ENCODE peak calls at places on chromosome 10, in nine cellular contexts. W is LNCaP clone FGC, A is omental fat pad, T is progenitor cell of endocrine pancreas, E is dorsolateral prefrontal cortex, J is lower leg skin, V is MM.1S, Y is OCI-LY7, B is A549. M is an unnamed sample.

GRCh38 chr10:75619636-75620035 is 188.2 kb downstream of the LRMDA start:
- DNase-seq in W (no peak), A (no peak), T (no peak), E (no peak), J (no peak), V (no peak), Y (no peak), B (no peak), M (no peak)

GRCh38 chr10:5089869-5090268 is 4.3 kb upstream of the AKR1C3 start:
- DNase-seq in W (peak), A (no peak), T (no peak), E (no peak), J (no peak), V (peak), Y (peak), B (peak), M (no peak)

GRCh38 chr10:53622201-53622600 is 849.6 kb upstream of the MBL2 start:
- DNase-seq in W (no peak), A (no peak), T (no peak), E (no peak), J (no peak), V (no peak), Y (no peak), B (no peak), M (no peak)

GRCh38 chr10:2981361-2981801 is 86.0 kb upstream of the PFKP start:
- DNase-seq in W (no peak), A (no peak), T (no peak), E (no peak), J (no peak), V (no peak), Y (no peak), B (no peak), M (no peak)

GRCh38 chr10:14533295-14533694 is 202.6 kb upstream of the FRMD4A start:
- DNase-seq in W (no peak), A (no peak), T (no peak), E (no peak), J (no peak), V (no peak), Y (no peak), B (no peak), M (no peak)

GRCh38 chr10:18689498-18689897 is 30.3 kb downstream of the ARL5B start:
- DNase-seq in W (no peak), A (no peak), T (no peak), E (no peak), J (no peak), V (peak), Y (no peak), B (peak), M (no peak)

GRCh38 chr10:105161767-105162166 is 520.7 kb downstream of the SORCS3 start:
- DNase-seq in W (no peak), A (no peak), T (no peak), E (no peak), J (no peak), V (no peak), Y (no peak), B (no peak), M (no peak)

GRCh38 chr10:70578371-70578947 is 24.1 kb downstream of the PRF1 start:
- DNase-seq in W (no peak), A (no peak), T (no peak), E (no peak), J (no peak), V (peak), Y (peak), B (no peak), M (peak)

GRCh38 chr10:115854740-115855435 is 418.1 kb downstream of the GFRA1 start:
- DNase-seq in W (no peak), A (no peak), T (no peak), E (no peak), J (no peak), V (no peak), Y (no peak), B (no peak), M (no peak)

GRCh38 chr10:36712695-36713094 is 412.7 kb upstream of the ANKRD30A start:
- DNase-seq in W (no peak), A (no peak), T (no peak), E (no peak), J (no peak), V (no peak), Y (no peak), B (no peak), M (no peak)

GRCh38 chr10:122487231-122487765 is 25.9 kb downstream of the HTRA1 start:
- DNase-seq in W (no peak), A (no peak), T (no peak), E (no peak), J (no peak), V (no peak), Y (no peak), B (no peak), M (no peak)

GRCh38 chr10:119728172-119728800 is 2.4 kb downstream of the INPP5F start:
- DNase-seq in W (no peak), A (no peak), T (no peak), E (no peak), J (no peak), V (no peak), Y (no peak), B (no peak), M (no peak)

GRCh38 chr10:13535346-13535745 is 6.5 kb upstream of the BEND7 start:
- DNase-seq in W (no peak), A (no peak), T (no peak), E (no peak), J (no peak), V (no peak), Y (no peak), B (no peak), M (no peak)

GRCh38 chr10:87702260-87702972 is 42.7 kb downstream of the PAPSS2 start:
- DNase-seq in W (no peak), A (no peak), T (no peak), E (no peak), J (no peak), V (no peak), Y (no peak), B (peak), M (no peak)

GRCh38 chr10:75430000-75430763 is 1.2 kb upstream of the LRMDA start:
- DNase-seq in W (no peak), A (no peak), T (no peak), E (no peak), J (peak), V (no peak), Y (peak), B (peak), M (no peak)

GRCh38 chr10:88392222-88392621 is 190.9 kb downstream of the RNLS start:
- DNase-seq in W (no peak), A (no peak), T (no peak), E (no peak), J (no peak), V (peak), Y (peak), B (no peak), M (peak)

GRCh38 chr10:123154943-123155505 is 822 bp downstream of the BUB3 start:
- DNase-seq in W (peak), A (no peak), T (no peak), E (no peak), J (no peak), V (peak), Y (no peak), B (peak), M (no peak)

GRCh38 chr10:45456822-45457221 is 82.8 kb downstream of the ALOX5 start:
- DNase-seq in W (no peak), A (no peak), T (no peak), E (no peak), J (no peak), V (no peak), Y (no peak), B (no peak), M (no peak)

GRCh38 chr10:61882621-61883375 is 18.7 kb upstream of the ARID5B start:
- DNase-seq in W (no peak), A (no peak), T (no peak), E (no peak), J (no peak), V (no peak), Y (no peak), B (no peak), M (no peak)

GRCh38 chr10:63605568-63605967 is 84.4 kb downstream of the REEP3 start:
- DNase-seq in W (no peak), A (no peak), T (no peak), E (peak), J (no peak), V (no peak), Y (no peak), B (no peak), M (no peak)

DNA sequence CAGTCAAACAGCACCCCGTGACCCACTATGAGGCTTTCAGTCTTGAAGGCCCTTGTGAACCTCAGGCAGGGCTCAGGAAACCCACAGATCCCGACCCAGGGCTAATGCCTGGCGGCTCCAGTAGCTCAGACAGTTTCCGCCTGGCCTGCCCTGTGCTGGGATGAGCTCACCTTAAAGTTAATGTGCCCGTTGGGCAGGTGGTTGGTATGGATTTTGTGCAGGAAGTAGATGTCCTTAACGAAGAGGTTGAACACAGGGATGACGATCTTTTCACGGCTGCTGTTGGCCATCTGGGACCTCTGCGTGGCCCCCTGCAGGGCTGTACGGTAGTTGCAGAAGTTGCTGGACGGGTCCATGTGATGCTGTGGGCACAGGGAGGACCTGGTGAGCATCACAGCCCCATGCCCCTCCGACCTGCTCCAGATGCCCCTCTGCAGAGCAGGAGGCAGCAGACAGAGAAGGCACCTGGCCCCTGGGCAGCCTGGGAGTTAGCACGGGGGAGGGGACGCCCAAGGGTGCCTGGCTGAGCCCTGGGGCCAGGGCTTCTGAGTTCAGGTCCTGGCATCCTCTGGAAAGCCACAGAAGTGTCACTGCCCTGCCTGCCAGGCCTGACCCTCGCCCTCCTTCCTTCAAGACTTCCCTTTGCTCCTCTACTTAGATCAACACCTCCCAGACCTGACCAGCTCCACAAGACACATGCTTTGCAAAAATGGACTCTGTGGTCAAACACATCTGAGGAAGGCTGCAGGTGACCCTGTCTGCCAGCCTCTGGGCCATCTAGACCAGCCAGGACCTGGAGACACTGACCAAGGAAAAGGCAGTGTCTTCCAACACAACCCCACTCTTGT is 59.8 kb downstream of the CSGALNACT2 start:
- DNase-seq in W (no peak), A (peak), T (no peak), E (peak), J (peak), V (no peak), Y (peak), B (peak), M (peak)
- TF ChIP-seq CTCF in W (peak), A (no peak), T (peak), E (no peak), J (no peak), V (peak), Y (peak), B (no peak), M (no peak)

GRCh38 chr10:102384053-102384452 is 11.5 kb upstream of the NFKB2 start:
- DNase-seq in W (no peak), A (no peak), T (no peak), E (no peak), J (no peak), V (no peak), Y (no peak), B (no peak), M (no peak)
- TF ChIP-seq CTCF in W (no peak), A (no peak), T (peak), E (no peak), J (no peak), V (peak), Y (peak), B (no peak), M (peak)

DNA sequence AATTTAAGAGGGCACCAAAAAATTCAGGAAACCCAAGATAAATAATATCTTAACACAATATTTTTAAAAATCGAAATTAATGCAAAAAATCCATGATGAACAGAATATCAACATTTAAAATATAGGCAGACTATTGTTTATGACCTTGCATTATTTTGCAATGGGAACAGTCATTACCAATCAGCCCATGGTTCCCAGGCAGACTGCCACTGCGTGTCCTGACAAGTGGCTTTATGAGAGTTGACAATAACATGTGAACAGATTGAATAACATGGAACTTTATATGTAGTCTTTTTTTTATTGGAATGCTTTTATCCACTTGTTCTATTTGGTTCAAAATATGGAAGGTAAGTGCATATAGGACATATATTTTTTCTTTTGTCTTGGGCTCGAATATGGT is 3.1 kb upstream of the AVPI1 start:
- DNase-seq in W (no peak), A (no peak), T (no peak), E (no peak), J (no peak), V (no peak), Y (no peak), B (no peak), M (no peak)
- TF ChIP-seq CTCF in W (no peak), A (no peak), T (no peak), E (no peak), J (no peak), V (no peak), Y (no peak), B (no peak), M (no peak)

DNA sequence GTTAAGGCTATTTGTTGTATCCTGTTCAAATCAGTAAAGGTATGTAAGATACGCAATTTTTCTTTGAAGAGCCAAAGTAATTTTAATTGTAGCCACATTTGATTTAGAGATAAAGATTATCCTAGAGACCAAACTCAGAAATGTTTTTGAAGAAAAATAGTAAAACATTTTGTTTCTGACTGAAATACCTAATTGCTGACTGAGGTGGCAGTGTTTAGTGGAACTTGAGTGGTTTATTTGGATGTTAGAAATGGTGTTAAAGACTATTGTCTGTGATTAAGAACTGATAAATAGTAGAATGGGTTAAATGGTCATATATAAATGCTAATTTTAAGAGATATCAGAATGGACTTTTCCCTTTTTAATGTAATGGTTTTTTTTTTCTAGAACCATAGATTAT is 15.3 kb downstream of the EDRF1 start:
- DNase-seq in W (no peak), A (no peak), T (no peak), E (no peak), J (no peak), V (no peak), Y (no peak), B (no peak), M (no peak)
- TF ChIP-seq CTCF in W (no peak), A (no peak), T (peak), E (no peak), J (no peak), V (no peak), Y (peak), B (no peak), M (no peak)

M was measured in GM13976.